ENCODE peak calls at places on chromosomes 12 and 14, in seven cellular contexts. R is uterus; Y is CD8-positive, alpha-beta T cell; F is mammary epithelial cell; I is CD4-positive, alpha-beta memory T cell; Z is Peyer's patch; G is astrocyte. P is an unnamed sample.
A peak's percentile ranks its signal among the peaks of the same experiment; 100 is the strongest.

GRCh38 chr12:47874316-47874715 is 30.5 kb downstream of the VDR start:
- DNase-seq in R (no peak), Y (no peak), F (no peak), I (no peak), Z (peak; percentile 73), G (no peak), P (no peak)

GRCh38 chr12:9064201-9064814 is 51.4 kb downstream of the A2M start:
- DNase-seq in R (peak; percentile 48), Y (peak; percentile 51), F (peak; percentile 62), I (peak; percentile 37), Z (peak; percentile 82), G (peak; percentile 23), P (peak; percentile 77)

GRCh38 chr14:105203701-105204100 is 22.6 kb upstream of the NUDT14 start:
- DNase-seq in R (no peak), Y (no peak), F (no peak), I (peak; percentile 27), Z (no peak), G (no peak), P (no peak)

GRCh38 chr12:104687823-104688573 is 231.2 kb downstream of the CHST11 start:
- DNase-seq in R (no peak), Y (peak; percentile 37), F (no peak), I (peak; percentile 69), Z (no peak), G (no peak), P (no peak)

GRCh38 chr12:15322164-15323054 is at the start of gene PTPRO:
- DNase-seq in R (no peak), Y (no peak), F (peak; percentile 23), I (no peak), Z (no peak), G (peak; percentile 6), P (no peak)

GRCh38 chr12:114711689-114712152 is 27.7 kb upstream of the TBX3 start:
- DNase-seq in R (no peak), Y (no peak), F (no peak), I (no peak), Z (no peak), G (no peak), P (no peak)

GRCh38 chr14:86574026-86574777 is 1044.3 kb downstream of the FLRT2 start:
- DNase-seq in R (no peak), Y (no peak), F (no peak), I (no peak), Z (no peak), G (peak; percentile 43), P (no peak)

GRCh38 chr12:61870658-61871559 is 389.3 kb upstream of the USP15 start:
- DNase-seq in R (no peak), Y (no peak), F (no peak), I (no peak), Z (no peak), G (no peak), P (no peak)

GRCh38 chr12:64293654-64294364 is 71.7 kb upstream of the KICS2 start:
- DNase-seq in R (no peak), Y (no peak), F (no peak), I (no peak), Z (no peak), G (no peak), P (no peak)

GRCh38 chr12:25236190-25236589 is 14.5 kb downstream of the KRAS start:
- DNase-seq in R (no peak), Y (no peak), F (no peak), I (no peak), Z (no peak), G (peak; percentile 41), P (no peak)

GRCh38 chr14:19823765-19824164 is 20.2 kb downstream of the OR4N2 start:
- DNase-seq in R (no peak), Y (no peak), F (no peak), I (no peak), Z (no peak), G (peak; percentile 2), P (no peak)

GRCh38 chr12:102300824-102301461 is 103.3 kb upstream of the PMCH start:
- DNase-seq in R (no peak), Y (no peak), F (peak; percentile 63), I (no peak), Z (no peak), G (peak; percentile 37), P (no peak)

GRCh38 chr14:85438001-85438400 is 91.9 kb upstream of the FLRT2 start:
- DNase-seq in R (peak; percentile 10), Y (no peak), F (no peak), I (no peak), Z (no peak), G (no peak), P (no peak)

GRCh38 chr14:68238956-68239355 is 419.4 kb downstream of the RAD51B start:
- DNase-seq in R (no peak), Y (no peak), F (no peak), I (no peak), Z (no peak), G (no peak), P (no peak)

GRCh38 chr12:24909667-24910066 is 39.2 kb downstream of the BCAT1 start:
- DNase-seq in R (no peak), Y (no peak), F (peak; percentile 91), I (no peak), Z (peak; percentile 59), G (peak; percentile 93), P (peak; percentile 80)

GRCh38 chr12:106289196-106289681 is 13.3 kb upstream of the TCP11L2 start:
- DNase-seq in R (no peak), Y (no peak), F (no peak), I (no peak), Z (no peak), G (peak; percentile 56), P (no peak)

GRCh38 chr14:27384124-27384523 is 786.3 kb upstream of the NOVA1 start:
- DNase-seq in R (no peak), Y (no peak), F (no peak), I (no peak), Z (no peak), G (no peak), P (no peak)

GRCh38 chr14:52110441-52111086 is 41.7 kb upstream of the NID2 start:
- DNase-seq in R (no peak), Y (no peak), F (no peak), I (no peak), Z (no peak), G (peak; percentile 29), P (no peak)

GRCh38 chr12:51383281-51383905 is 7.8 kb downstream of the GALNT6 start:
- DNase-seq in R (no peak), Y (no peak), F (peak; percentile 74), I (no peak), Z (no peak), G (no peak), P (no peak)

GRCh38 chr14:67137744-67138371 is 51.4 kb upstream of the GARIN2 start:
- DNase-seq in R (no peak), Y (no peak), F (peak; percentile 6), I (no peak), Z (no peak), G (peak; percentile 12), P (no peak)

GRCh38 chr14:96212896-96213295 is 8.3 kb downstream of the BDKRB2 start:
- DNase-seq in R (no peak), Y (no peak), F (no peak), I (no peak), Z (no peak), G (no peak), P (no peak)

GRCh38 chr12:50052544-50052943 is 4.9 kb upstream of the ASIC1 start:
- DNase-seq in R (no peak), Y (no peak), F (no peak), I (no peak), Z (no peak), G (no peak), P (no peak)

GRCh38 chr12:50055831-50056628 is 1.4 kb upstream of the ASIC1 start:
- DNase-seq in R (peak; percentile 36), Y (peak; percentile 65), F (peak; percentile 52), I (peak; percentile 54), Z (peak; percentile 71), G (no peak), P (no peak)

GRCh38 chr12:50050410-50051280 is 6.8 kb upstream of the ASIC1 start:
- DNase-seq in R (peak; percentile 82), Y (no peak), F (no peak), I (no peak), Z (peak; percentile 62), G (peak; percentile 46), P (peak; percentile 82)

GRCh38 chr12:50052964-50053363 is 4.4 kb upstream of the ASIC1 start:
- DNase-seq in R (no peak), Y (no peak), F (no peak), I (no peak), Z (no peak), G (no peak), P (no peak)

DNA sequence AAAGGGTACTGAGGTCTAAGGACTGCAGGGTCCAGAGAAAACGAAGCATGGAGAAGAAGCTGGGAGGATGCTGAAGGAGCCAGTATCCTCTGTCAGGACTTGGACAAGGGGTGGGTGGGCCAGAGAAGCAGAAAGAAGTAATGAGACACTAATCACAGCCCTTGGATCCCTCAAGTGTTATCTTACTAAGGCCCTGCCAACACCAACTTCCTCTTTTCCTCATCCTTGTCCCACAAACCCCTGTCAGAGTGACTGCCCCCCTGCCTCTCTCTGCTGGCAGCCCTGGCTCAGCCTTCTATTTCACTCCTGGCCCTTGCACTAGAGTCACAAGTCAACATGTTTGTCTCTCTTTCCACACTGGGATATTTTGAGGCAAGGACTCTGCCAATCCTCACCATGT is 3.8 kb upstream of the ASIC1 start:
- DNase-seq in R (no peak), Y (no peak), F (no peak), I (no peak), Z (no peak), G (no peak), P (no peak)
- H3K27me3 ChIP-seq in R (no peaks in the 10 kb centered on the region), Y (peaks cover 25% of the 10 kb centered on the region), F (peaks cover 6% of the 10 kb centered on the region), I (peaks cover 30% of the 10 kb centered on the region), Z (peaks cover 4% of the 10 kb centered on the region), G (peaks cover 29% of the 10 kb centered on the region), P (no peaks in the 10 kb centered on the region)

DNA sequence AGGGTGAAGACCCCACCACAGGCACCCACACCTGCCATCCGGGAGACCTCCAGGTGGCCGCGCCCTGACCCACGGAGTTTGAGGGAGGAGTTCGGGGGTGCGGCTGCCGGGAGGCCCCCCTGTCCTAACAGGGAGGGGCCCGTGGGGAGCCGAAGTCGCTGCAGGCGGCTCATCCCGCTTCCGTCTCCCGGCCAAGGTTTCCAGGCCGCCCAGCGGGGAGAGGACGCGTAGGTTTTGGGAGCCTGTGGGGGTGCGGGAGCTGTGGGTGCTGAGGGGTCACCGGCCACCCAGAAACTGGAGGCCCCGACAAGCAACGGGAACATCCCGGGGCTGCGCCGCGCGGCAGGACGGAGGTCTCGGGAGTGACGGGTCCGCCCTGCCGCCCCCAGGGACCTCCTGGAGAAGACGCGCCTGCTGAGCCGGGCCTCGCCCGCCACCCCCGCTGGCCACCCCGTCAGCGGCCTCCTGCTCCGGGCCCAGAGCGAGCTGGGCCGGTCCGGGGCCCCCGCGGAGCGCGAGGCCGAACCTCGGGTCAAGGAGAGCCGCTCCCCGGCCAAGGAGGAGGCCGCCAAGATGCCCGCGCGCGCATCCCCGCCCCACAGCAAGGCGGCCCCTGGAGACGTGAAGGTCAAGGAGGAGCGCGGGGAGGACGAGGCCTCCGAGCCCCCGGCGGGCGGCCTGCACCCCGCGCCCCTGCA is 27.7 kb downstream of the LRCOL1 start:
- DNase-seq in R (no peak), Y (no peak), F (no peak), I (no peak), Z (no peak), G (no peak), P (no peak)
- H3K27me3 ChIP-seq in R (no peaks in the 10 kb centered on the region), Y (no peaks in the 10 kb centered on the region), F (no peaks in the 10 kb centered on the region), I (no peaks in the 10 kb centered on the region), Z (no peaks in the 10 kb centered on the region), G (peaks cover 5% of the 10 kb centered on the region), P (no peaks in the 10 kb centered on the region)

GRCh38 chr14:70638416-70638815 is 3.3 kb upstream of the TTC9 start:
- DNase-seq in R (no peak), Y (no peak), F (no peak), I (no peak), Z (no peak), G (no peak), P (no peak)
- H3K27me3 ChIP-seq in R (no peaks in the 10 kb centered on the region), Y (no peaks in the 10 kb centered on the region), F (no peaks in the 10 kb centered on the region), I (no peaks in the 10 kb centered on the region), Z (no peaks in the 10 kb centered on the region), G (peaks cover 32% of the 10 kb centered on the region), P (peaks cover 42% of the 10 kb centered on the region)

GRCh38 chr12:52791271-52792184 is 4.4 kb downstream of the KRT3 start:
- DNase-seq in R (no peak), Y (no peak), F (no peak), I (no peak), Z (no peak), G (no peak), P (no peak)
- H3K27me3 ChIP-seq in R (no peaks in the 10 kb centered on the region), Y (peaks cover 4% of the 10 kb centered on the region), F (peaks cover 21% of the 10 kb centered on the region), I (no peaks in the 10 kb centered on the region), Z (no peaks in the 10 kb centered on the region), G (peaks cover 45% of the 10 kb centered on the region), P (peaks cover 34% of the 10 kb centered on the region)